ENCODE peak calls at places on chromosomes 7 and 10, in ten cellular contexts. F is prostate gland; Q is stimulated activated CD4-positive, alpha-beta T cell treated with anti-CD3 and anti-CD28 coated beads, Interleukin-1b, Interleukin-23, amount 100 ng/mL, for 4 hours; M is KBM-7; I is occipital lobe; A is dorsolateral prefrontal cortex; D is lung microvascular endothelial cell; J is amniotic epithelial cell; E is retina; T is CD4-positive, alpha-beta T cell. R is an unnamed sample.

GRCh38 chr10:118163227-118163626 is 116.5 kb upstream of the RAB11FIP2 start:
- DNase-seq in E (no peak), D (no peak), A (no peak), J (no peak), Q (no peak), M (no peak), T (no peak), F (no peak), I (no peak), R (no peak)

GRCh38 chr10:42988517-42989395 is 88.1 kb upstream of the RET start:
- DNase-seq in A (peak), M (peak), I (no peak), E (no peak), F (no peak), J (no peak), Q (no peak), D (no peak), T (no peak), R (peak)

GRCh38 chr10:52688906-52689305 is 83.7 kb downstream of the MBL2 start:
- DNase-seq in M (no peak), T (no peak), I (no peak), A (no peak), E (no peak), F (no peak), J (no peak), Q (no peak), D (no peak), R (no peak)

GRCh38 chr10:76403876-76404275 is 972.5 kb downstream of the LRMDA start:
- DNase-seq in M (peak), Q (no peak), J (no peak), F (no peak), D (no peak), E (no peak), A (no peak), T (no peak), I (no peak), R (no peak)

GRCh38 chr10:104197364-104197763 is 34.8 kb downstream of the CFAP43 start:
- DNase-seq in F (no peak), A (no peak), E (no peak), T (no peak), D (no peak), M (no peak), Q (no peak), I (no peak), J (no peak), R (no peak)

GRCh38 chr7:84422790-84423189 is 228.2 kb upstream of the SEMA3A start:
- DNase-seq in F (no peak), Q (no peak), J (peak), D (no peak), I (no peak), T (no peak), E (no peak), M (no peak), A (no peak), R (no peak)

GRCh38 chr10:43653746-43654145 is 5.1 kb upstream of the ZNF32 start:
- DNase-seq in I (no peak), E (no peak), D (no peak), Q (no peak), F (no peak), M (no peak), A (no peak), J (no peak), T (no peak), R (no peak)

GRCh38 chr10:30151581-30152389 is 92.4 kb upstream of the JCAD start:
- DNase-seq in F (no peak), M (peak), A (no peak), T (no peak), D (peak), J (peak), E (no peak), I (no peak), Q (no peak), R (no peak)

GRCh38 chr10:124050021-124051015 is 43.1 kb downstream of the CHST15 start:
- DNase-seq in Q (no peak), J (no peak), E (no peak), D (no peak), I (no peak), F (no peak), M (no peak), A (no peak), T (no peak), R (no peak)

R was measured in frontal cortex.